ENCODE peak calls at places on chromosomes 6 and 20, in six cellular contexts. T is SK-N-SH; S is PC-9; L is heart left ventricle; N is pancreas; P is naive thymus-derived CD4-positive, alpha-beta T cell. F is an unnamed sample.

GRCh38 chr20:50575869-50576720 is 65.9 kb downstream of the PTPN1 start:
- DNase-seq in L (peak; percentile 83), S (no peak), P (peak; percentile 52), T (peak; percentile 70), N (no peak), F (peak; percentile 38)

GRCh38 chr6:139356924-139357323 is 17.5 kb downstream of the CITED2 start:
- DNase-seq in N (no peak), S (no peak), P (no peak), T (no peak), L (no peak), F (no peak)

GRCh38 chr6:156655267-156655918 is 121.8 kb upstream of the ARID1B start:
- DNase-seq in T (no peak), S (no peak), L (no peak), P (no peak), N (no peak), F (no peak)

GRCh38 chr6:148869589-148869988 is 122.8 kb downstream of the UST start:
- DNase-seq in T (no peak), L (no peak), P (no peak), S (peak; percentile 64), N (no peak), F (no peak)

GRCh38 chr6:31659649-31660223 is 842 bp downstream of the C6orf47 start:
- DNase-seq in P (no peak), S (peak; percentile 54), T (no peak), L (no peak), N (no peak), F (no peak)

GRCh38 chr6:38973178-38974057 is 75.2 kb upstream of the GLP1R start:
- DNase-seq in L (no peak), P (peak; percentile 22), N (peak; percentile 20), T (peak; percentile 64), S (peak; percentile 67), F (no peak)

GRCh38 chr6:139007428-139007827 is 19.4 kb upstream of the REPS1 start:
- DNase-seq in P (no peak), T (no peak), S (no peak), N (no peak), L (no peak), F (no peak)

GRCh38 chr6:35955521-35955920 is 34.6 kb upstream of the SRPK1 start:
- DNase-seq in N (no peak), T (no peak), P (no peak), S (no peak), L (no peak), F (no peak)

GRCh38 chr6:25919657-25920056 is 10.8 kb downstream of the SLC17A2 start:
- DNase-seq in L (no peak), N (no peak), S (no peak), P (no peak), T (no peak), F (no peak)

GRCh38 chr20:39641423-39641822 is 679.3 kb downstream of the DHX35 start:
- DNase-seq in P (no peak), N (no peak), L (no peak), T (no peak), S (no peak), F (no peak)

GRCh38 chr20:47220161-47220582 is 136.3 kb downstream of the ZMYND8 start:
- DNase-seq in S (no peak), P (peak; percentile 29), T (peak; percentile 61), N (no peak), L (no peak), F (peak; percentile 22)

GRCh38 chr6:127319686-127320085 is 23.7 kb downstream of the ECHDC1 start:
- DNase-seq in N (no peak), S (no peak), P (no peak), L (no peak), T (no peak), F (no peak)

GRCh38 chr20:47509104-47509661 is 7.5 kb downstream of the NCOA3 start:
- DNase-seq in P (no peak), S (no peak), N (no peak), T (no peak), L (no peak), F (no peak)

GRCh38 chr20:14617123-14617522 is 279.7 kb upstream of the FLRT3 start:
- DNase-seq in T (no peak), L (no peak), S (no peak), N (no peak), P (no peak), F (no peak)

GRCh38 chr20:20289331-20289730 is 78.6 kb upstream of the INSM1 start:
- DNase-seq in L (no peak), T (no peak), S (no peak), N (no peak), P (no peak), F (no peak)

GRCh38 chr6:50305660-50306059 is 255.9 kb upstream of the DEFB112 start:
- DNase-seq in T (no peak), L (no peak), P (no peak), S (no peak), N (no peak), F (no peak)

GRCh38 chr6:17703256-17703694 is 3.5 kb downstream of the NUP153 start:
- DNase-seq in T (no peak), S (peak; percentile 42), N (peak; percentile 18), L (no peak), P (peak; percentile 17), F (no peak)

GRCh38 chr6:36985384-36985962 is 523 bp downstream of the MTCH1 start:
- DNase-seq in S (no peak), N (no peak), L (no peak), T (no peak), P (no peak), F (peak; percentile 5)

GRCh38 chr6:12538881-12539357 is 177.6 kb upstream of the PHACTR1 start:
- DNase-seq in P (no peak), N (peak; percentile 60), T (no peak), S (peak; percentile 2), L (peak; percentile 39), F (no peak)

GRCh38 chr6:31899882-31900722 is 1.8 kb downstream of the ZBTB12 start:
- DNase-seq in L (no peak), P (no peak), T (no peak), S (no peak), N (no peak), F (no peak)

GRCh38 chr6:149864578-149865535 is 698 bp upstream of the LRP11 start:
- DNase-seq in N (peak; percentile 44), L (no peak), P (peak; percentile 42), T (peak; percentile 71), S (peak; percentile 58), F (no peak)

GRCh38 chr6:21587182-21587924 is 6.2 kb upstream of the SOX4 start:
- DNase-seq in T (peak; percentile 80), L (peak; percentile 64), P (peak; percentile 22), N (peak; percentile 73), S (peak; percentile 67), F (no peak)

GRCh38 chr6:168598251-168599117 is 157.5 kb downstream of the SMOC2 start:
- DNase-seq in N (no peak), P (no peak), L (no peak), S (no peak), T (no peak), F (no peak)

GRCh38 chr6:143215363-143215762 is 154.7 kb downstream of the AIG1 start:
- DNase-seq in N (no peak), P (no peak), L (no peak), S (no peak), T (no peak), F (no peak)

GRCh38 chr6:75101896-75102680 is 103.8 kb downstream of the COL12A1 start:
- DNase-seq in S (peak; percentile 48), L (no peak), T (no peak), P (no peak), N (no peak), F (no peak)
- H3K4me1 ChIP-seq in S (peaks cover 60% of the 10 kb centered on the region), L (no peaks in the 10 kb centered on the region), T (no peaks in the 10 kb centered on the region), P (no peaks in the 10 kb centered on the region), N (no peaks in the 10 kb centered on the region), F (no peaks in the 10 kb centered on the region)

DNA sequence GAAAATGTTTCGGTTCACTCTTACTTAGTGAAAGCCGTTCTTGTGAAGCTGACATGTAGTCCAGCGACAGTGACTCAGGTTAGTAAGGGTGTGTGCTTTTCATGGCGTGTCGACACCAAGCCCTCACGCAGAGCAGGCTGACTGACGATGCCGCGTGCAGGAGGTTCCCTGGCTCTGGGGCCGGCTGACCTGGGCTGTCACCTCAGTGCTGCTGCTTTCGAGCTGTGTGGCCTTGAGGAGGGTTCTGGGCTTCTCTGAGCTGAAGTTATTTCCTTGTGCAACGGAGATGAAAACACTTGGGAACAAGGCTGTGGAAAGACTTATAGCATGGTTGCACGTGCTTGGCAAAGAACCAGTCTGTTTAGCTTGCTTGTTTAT is 59.2 kb downstream of the PHACTR3 start:
- DNase-seq in N (no peak), T (no peak), P (no peak), S (no peak), L (no peak), F (no peak)
- H3K9me3 ChIP-seq in N (no peaks in the 10 kb centered on the region), T (no peaks in the 10 kb centered on the region), P (no peaks in the 10 kb centered on the region), S (no peaks in the 10 kb centered on the region), L (no peaks in the 10 kb centered on the region), F (no peaks in the 10 kb centered on the region)

GRCh38 chr6:41929918-41930317 is 8.6 kb downstream of the BYSL start:
- DNase-seq in N (no peak), P (no peak), S (no peak), T (no peak), L (no peak), F (no peak)
- H3K36me3 ChIP-seq in N (peaks cover 4% of the 10 kb centered on the region), P (peaks cover 2% of the 10 kb centered on the region), S (peaks cover 53% of the 10 kb centered on the region), T (peaks cover 56% of the 10 kb centered on the region), L (peaks cover 82% of the 10 kb centered on the region), F (peaks cover 57% of the 10 kb centered on the region)

DNA sequence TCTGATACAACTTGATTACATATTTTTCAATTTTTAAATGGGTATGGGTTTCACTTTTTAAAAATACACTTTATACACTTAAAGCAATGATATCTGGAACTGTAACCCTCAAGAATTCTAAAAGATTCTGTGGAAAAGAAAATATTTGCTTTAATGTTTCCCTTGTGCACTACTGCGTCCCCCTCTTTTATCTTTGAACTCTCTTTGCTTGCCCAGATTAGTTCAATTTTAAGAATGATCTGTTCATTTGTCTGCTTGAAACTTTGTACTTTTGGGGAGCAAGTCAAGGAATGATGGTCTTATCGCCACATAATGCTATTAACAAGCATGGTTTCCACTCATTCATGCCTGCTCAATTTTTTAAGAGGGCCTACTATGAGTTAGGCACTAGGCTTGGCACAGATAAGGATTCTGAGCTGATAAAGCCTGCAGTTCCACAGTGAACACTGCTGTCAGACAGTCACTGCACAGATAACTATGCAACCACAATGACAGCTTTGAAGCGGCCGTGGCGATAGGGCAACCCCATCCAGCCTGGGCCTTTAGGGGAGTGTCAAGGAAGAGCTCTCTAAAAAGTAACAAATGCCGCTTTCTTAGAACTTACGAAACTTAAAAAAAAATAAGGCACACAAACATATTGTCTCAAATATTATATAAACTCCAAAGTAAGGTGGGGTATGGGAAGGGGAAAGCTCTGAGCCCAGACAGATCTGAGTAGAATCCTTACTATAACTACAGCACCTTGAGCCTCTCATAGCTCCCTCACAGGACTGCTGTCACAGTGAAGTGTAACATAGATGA is 29.7 kb downstream of the FYN start:
- DNase-seq in N (no peak), T (no peak), S (no peak), L (no peak), P (peak; percentile 49), F (peak; percentile 60)
- H3K4me1 ChIP-seq in N (no peaks in the 10 kb centered on the region), T (peaks cover 13% of the 10 kb centered on the region), S (no peaks in the 10 kb centered on the region), L (peaks cover 45% of the 10 kb centered on the region), P (peaks cover 100% of the 10 kb centered on the region), F (peaks cover 84% of the 10 kb centered on the region)

GRCh38 chr6:167079853-167080297 is 43.0 kb upstream of the CCR6 start:
- DNase-seq in T (no peak), N (no peak), P (no peak), L (no peak), S (no peak), F (peak; percentile 59)

GRCh38 chr6:167073679-167074274 is 49.1 kb upstream of the CCR6 start:
- DNase-seq in N (no peak), S (no peak), L (no peak), T (no peak), P (no peak), F (no peak)

GRCh38 chr6:167078745-167079144 is 44.2 kb upstream of the CCR6 start:
- DNase-seq in S (no peak), T (no peak), L (no peak), P (no peak), N (no peak), F (no peak)

GRCh38 chr6:167077241-167077932 is 45.5 kb upstream of the CCR6 start:
- DNase-seq in L (no peak), S (no peak), T (no peak), P (no peak), N (no peak), F (no peak)
- H3K9me3 ChIP-seq in L (no peaks in the 10 kb centered on the region), S (no peaks in the 10 kb centered on the region), T (no peaks in the 10 kb centered on the region), P (no peaks in the 10 kb centered on the region), N (no peaks in the 10 kb centered on the region), F (no peaks in the 10 kb centered on the region)